ENCODE peak calls at places on chromosomes 6 and 20, in four cellular contexts. One of them, this sample, is unnamed.
A peak's percentile ranks its signal among the peaks of the same experiment; 100 is the strongest.

GRCh38 chr20:2873747-2874041 is 413 bp downstream of the PTPRA start:
- DNase-seq in SK-N-SH: peak; percentile 88
- DNase-seq in esophagus muscularis mucosa: no peak
- DNase-seq in choroid plexus epithelial cell: peak; percentile 17
- DNase-seq in this sample: peak; percentile 46

GRCh38 chr6:29847871-29848630 is 20.4 kb downstream of the HLA-G start:
- DNase-seq in SK-N-SH: peak; percentile 76
- DNase-seq in esophagus muscularis mucosa: no peak
- DNase-seq in choroid plexus epithelial cell: peak; percentile 75
- DNase-seq in this sample: peak; percentile 69

GRCh38 chr6:118377711-118378414 is 170.2 kb upstream of the PLN start:
- DNase-seq in SK-N-SH: no peak
- DNase-seq in esophagus muscularis mucosa: no peak
- DNase-seq in choroid plexus epithelial cell: no peak
- DNase-seq in this sample: no peak

GRCh38 chr20:46406986-46407670 is 713 bp upstream of the ELMO2 start:
- DNase-seq in SK-N-SH: peak; percentile 23
- DNase-seq in esophagus muscularis mucosa: peak; percentile 93
- DNase-seq in choroid plexus epithelial cell: no peak
- DNase-seq in this sample: peak; percentile 60

GRCh38 chr6:50030777-50031562 is 9.2 kb upstream of the DEFB110 start:
- DNase-seq in SK-N-SH: peak; percentile 34
- DNase-seq in esophagus muscularis mucosa: no peak
- DNase-seq in choroid plexus epithelial cell: no peak
- DNase-seq in this sample: no peak

GRCh38 chr6:10460096-10460495 is 45.2 kb upstream of the TFAP2A start:
- DNase-seq in SK-N-SH: no peak
- DNase-seq in esophagus muscularis mucosa: no peak
- DNase-seq in choroid plexus epithelial cell: no peak
- DNase-seq in this sample: no peak

GRCh38 chr20:51318058-51318960 is 224.2 kb downstream of the NFATC2 start:
- DNase-seq in SK-N-SH: peak; percentile 78
- DNase-seq in esophagus muscularis mucosa: no peak
- DNase-seq in choroid plexus epithelial cell: peak; percentile 52
- DNase-seq in this sample: no peak

GRCh38 chr20:15763344-15763743 is 809.9 kb downstream of the KIF16B start:
- DNase-seq in SK-N-SH: no peak
- DNase-seq in esophagus muscularis mucosa: no peak
- DNase-seq in choroid plexus epithelial cell: peak; percentile 11
- DNase-seq in this sample: no peak

GRCh38 chr20:59248031-59248684 is 52.3 kb upstream of the EDN3 start:
- DNase-seq in SK-N-SH: no peak
- DNase-seq in esophagus muscularis mucosa: no peak
- DNase-seq in choroid plexus epithelial cell: no peak
- DNase-seq in this sample: no peak

GRCh38 chr20:17557675-17558006 is 12.2 kb upstream of the DSTN start:
- DNase-seq in SK-N-SH: no peak
- DNase-seq in esophagus muscularis mucosa: no peak
- DNase-seq in choroid plexus epithelial cell: peak; percentile 85
- DNase-seq in this sample: peak; percentile 59

GRCh38 chr6:159852877-159853276 is 37.9 kb upstream of the MAS1 start:
- DNase-seq in SK-N-SH: no peak
- DNase-seq in esophagus muscularis mucosa: peak; percentile 62
- DNase-seq in choroid plexus epithelial cell: no peak
- DNase-seq in this sample: no peak

GRCh38 chr6:134115715-134116074 is 63.3 kb upstream of the SLC2A12 start:
- DNase-seq in SK-N-SH: peak; percentile 22
- DNase-seq in esophagus muscularis mucosa: no peak
- DNase-seq in choroid plexus epithelial cell: no peak
- DNase-seq in this sample: no peak
- H3K4me3 ChIP-seq in SK-N-SH: no peak overlapping the region
- H3K4me3 ChIP-seq in esophagus muscularis mucosa: no peak overlapping the region
- H3K4me3 ChIP-seq in choroid plexus epithelial cell: no peak overlapping the region
- H3K4me3 ChIP-seq in this sample: no peak overlapping the region

GRCh38 chr6:2858678-2859324 is 17.1 kb upstream of the SERPINB1 start:
- DNase-seq in SK-N-SH: no peak
- DNase-seq in esophagus muscularis mucosa: peak; percentile 86
- DNase-seq in choroid plexus epithelial cell: peak; percentile 48
- DNase-seq in this sample: no peak

GRCh38 chr6:2855061-2855519 is 13.4 kb upstream of the SERPINB1 start:
- DNase-seq in SK-N-SH: no peak
- DNase-seq in esophagus muscularis mucosa: no peak
- DNase-seq in choroid plexus epithelial cell: peak; percentile 68
- DNase-seq in this sample: no peak

GRCh38 chr6:2859325-2859700 is 17.6 kb upstream of the SERPINB1 start:
- DNase-seq in SK-N-SH: no peak
- DNase-seq in esophagus muscularis mucosa: no peak
- DNase-seq in choroid plexus epithelial cell: no peak
- DNase-seq in this sample: no peak

GRCh38 chr6:2857185-2857579 is 15.5 kb upstream of the SERPINB1 start:
- DNase-seq in SK-N-SH: no peak
- DNase-seq in esophagus muscularis mucosa: peak; percentile 86
- DNase-seq in choroid plexus epithelial cell: no peak
- DNase-seq in this sample: no peak

DNA sequence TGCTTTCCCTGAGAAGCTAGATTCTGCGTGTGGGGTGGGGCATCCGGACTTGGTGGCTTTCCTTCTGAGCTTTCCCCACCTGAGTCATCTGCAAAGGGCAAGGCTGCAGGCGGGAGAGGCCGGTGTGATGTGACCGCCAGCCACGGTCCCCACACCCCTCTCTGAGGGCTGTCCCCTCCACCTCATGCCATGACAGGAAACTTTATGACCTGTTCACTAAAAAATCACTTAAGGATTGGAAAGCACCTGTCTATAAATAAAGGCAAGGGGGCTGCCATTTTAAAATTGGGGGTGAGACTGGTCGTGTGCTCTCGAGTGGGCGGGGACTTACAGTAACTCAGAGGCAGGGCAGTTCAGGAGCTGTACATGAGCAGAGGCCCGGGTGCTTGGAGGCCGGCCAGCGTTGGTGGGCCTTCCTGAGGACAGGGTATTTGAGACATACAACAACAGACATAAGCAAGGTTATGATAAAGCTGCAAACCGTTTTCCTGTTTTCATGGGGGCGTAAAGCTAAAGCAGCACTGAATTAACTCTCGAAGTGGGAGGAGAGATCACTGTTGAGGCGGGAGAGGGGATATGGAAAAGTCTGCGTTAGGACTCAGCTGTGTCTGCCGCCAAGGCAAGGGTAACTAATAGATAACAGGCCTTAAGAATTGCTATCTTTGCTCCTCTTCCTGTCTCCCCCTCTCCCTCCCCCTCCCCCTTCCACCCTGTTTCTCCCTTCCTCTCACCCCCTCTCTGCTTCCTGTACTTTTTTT is 16.1 kb upstream of the SERPINB1 start:
- DNase-seq in SK-N-SH: peak; percentile 70
- DNase-seq in esophagus muscularis mucosa: peak; percentile 90
- DNase-seq in choroid plexus epithelial cell: peak; percentile 92
- DNase-seq in this sample: no peak
- H3K4me3 ChIP-seq in SK-N-SH: no peak overlapping the region
- H3K4me3 ChIP-seq in esophagus muscularis mucosa: no peak overlapping the region
- H3K4me3 ChIP-seq in choroid plexus epithelial cell: no peak overlapping the region
- H3K4me3 ChIP-seq in this sample: no peak overlapping the region

GRCh38 chr6:146545608-146546007 is 2.0 kb downstream of the RAB32 start:
- DNase-seq in SK-N-SH: no peak
- DNase-seq in esophagus muscularis mucosa: no peak
- DNase-seq in choroid plexus epithelial cell: peak; percentile 83
- DNase-seq in this sample: no peak
- H3K4me3 ChIP-seq in SK-N-SH: peak overlapping the region; percentile 81
- H3K4me3 ChIP-seq in esophagus muscularis mucosa: peak overlapping the region; percentile 86
- H3K4me3 ChIP-seq in choroid plexus epithelial cell: peak overlapping the region; percentile 88
- H3K4me3 ChIP-seq in this sample: peak overlapping the region; percentile 67

DNA sequence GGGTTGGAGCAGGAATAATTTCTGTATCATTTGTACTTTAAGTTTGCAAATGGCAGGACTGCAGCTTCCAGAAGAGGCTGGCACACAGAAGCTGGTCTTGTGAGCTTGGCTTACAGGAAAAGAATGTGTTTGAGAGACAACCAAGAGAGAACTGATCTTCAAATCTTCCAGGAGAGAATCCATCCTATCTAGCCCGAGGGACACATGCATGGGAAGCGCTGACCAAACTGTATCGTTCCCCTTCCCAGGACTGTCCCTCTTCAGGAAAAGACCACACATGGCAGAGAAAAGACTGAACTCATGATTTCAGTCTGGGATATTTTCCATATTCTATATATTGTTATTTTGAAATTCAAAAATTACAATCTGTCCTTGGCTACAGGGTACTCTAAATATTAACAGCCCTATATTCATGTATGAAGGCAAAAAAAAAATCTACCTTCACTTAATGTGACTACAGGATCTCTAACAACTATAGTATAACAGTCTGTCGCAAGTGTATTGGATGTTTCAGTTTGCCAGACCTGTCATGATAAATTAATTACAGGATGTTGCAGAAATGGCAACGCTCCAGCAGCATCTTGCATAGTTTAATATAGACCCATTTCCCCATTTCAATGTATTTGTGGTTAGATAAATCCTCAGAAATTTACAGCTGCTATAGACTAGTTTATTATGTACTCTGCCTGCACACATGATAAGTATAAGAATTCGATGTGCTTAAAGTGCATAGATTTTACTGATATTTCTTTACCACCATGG is 99.4 kb downstream of the MYB start:
- DNase-seq in SK-N-SH: peak; percentile 27
- DNase-seq in esophagus muscularis mucosa: no peak
- DNase-seq in choroid plexus epithelial cell: no peak
- DNase-seq in this sample: no peak
- H3K4me3 ChIP-seq in SK-N-SH: no peak overlapping the region
- H3K4me3 ChIP-seq in esophagus muscularis mucosa: no peak overlapping the region
- H3K4me3 ChIP-seq in choroid plexus epithelial cell: no peak overlapping the region
- H3K4me3 ChIP-seq in this sample: no peak overlapping the region

GRCh38 chr6:20302702-20303251 is 90.5 kb upstream of the MBOAT1 start:
- DNase-seq in SK-N-SH: no peak
- DNase-seq in esophagus muscularis mucosa: peak; percentile 42
- DNase-seq in choroid plexus epithelial cell: peak; percentile 17
- DNase-seq in this sample: no peak

GRCh38 chr6:20306491-20306890 is 94.2 kb upstream of the MBOAT1 start:
- DNase-seq in SK-N-SH: no peak
- DNase-seq in esophagus muscularis mucosa: no peak
- DNase-seq in choroid plexus epithelial cell: no peak
- DNase-seq in this sample: no peak

GRCh38 chr6:20301256-20301655 is 89.0 kb upstream of the MBOAT1 start:
- DNase-seq in SK-N-SH: no peak
- DNase-seq in esophagus muscularis mucosa: no peak
- DNase-seq in choroid plexus epithelial cell: no peak
- DNase-seq in this sample: no peak

GRCh38 chr6:20302168-20302567 is 89.9 kb upstream of the MBOAT1 start:
- DNase-seq in SK-N-SH: no peak
- DNase-seq in esophagus muscularis mucosa: peak; percentile 60
- DNase-seq in choroid plexus epithelial cell: no peak
- DNase-seq in this sample: no peak
- H3K4me3 ChIP-seq in SK-N-SH: no peak overlapping the region
- H3K4me3 ChIP-seq in esophagus muscularis mucosa: no peak overlapping the region
- H3K4me3 ChIP-seq in choroid plexus epithelial cell: no peak overlapping the region
- H3K4me3 ChIP-seq in this sample: no peak overlapping the region

GRCh38 chr20:63554361-63555278 is 661 bp downstream of the FNDC11 start:
- DNase-seq in SK-N-SH: no peak
- DNase-seq in esophagus muscularis mucosa: no peak
- DNase-seq in choroid plexus epithelial cell: no peak
- DNase-seq in this sample: no peak

GRCh38 chr20:63551068-63551467 is 2.9 kb upstream of the FNDC11 start:
- DNase-seq in SK-N-SH: no peak
- DNase-seq in esophagus muscularis mucosa: no peak
- DNase-seq in choroid plexus epithelial cell: no peak
- DNase-seq in this sample: no peak

GRCh38 chr20:63552481-63553249 is 1.3 kb upstream of the FNDC11 start:
- DNase-seq in SK-N-SH: no peak
- DNase-seq in esophagus muscularis mucosa: no peak
- DNase-seq in choroid plexus epithelial cell: no peak
- DNase-seq in this sample: no peak

GRCh38 chr20:63553933-63554290 is at the start of gene FNDC11:
- DNase-seq in SK-N-SH: peak; percentile 88
- DNase-seq in esophagus muscularis mucosa: no peak
- DNase-seq in choroid plexus epithelial cell: no peak
- DNase-seq in this sample: peak; percentile 42

DNA sequence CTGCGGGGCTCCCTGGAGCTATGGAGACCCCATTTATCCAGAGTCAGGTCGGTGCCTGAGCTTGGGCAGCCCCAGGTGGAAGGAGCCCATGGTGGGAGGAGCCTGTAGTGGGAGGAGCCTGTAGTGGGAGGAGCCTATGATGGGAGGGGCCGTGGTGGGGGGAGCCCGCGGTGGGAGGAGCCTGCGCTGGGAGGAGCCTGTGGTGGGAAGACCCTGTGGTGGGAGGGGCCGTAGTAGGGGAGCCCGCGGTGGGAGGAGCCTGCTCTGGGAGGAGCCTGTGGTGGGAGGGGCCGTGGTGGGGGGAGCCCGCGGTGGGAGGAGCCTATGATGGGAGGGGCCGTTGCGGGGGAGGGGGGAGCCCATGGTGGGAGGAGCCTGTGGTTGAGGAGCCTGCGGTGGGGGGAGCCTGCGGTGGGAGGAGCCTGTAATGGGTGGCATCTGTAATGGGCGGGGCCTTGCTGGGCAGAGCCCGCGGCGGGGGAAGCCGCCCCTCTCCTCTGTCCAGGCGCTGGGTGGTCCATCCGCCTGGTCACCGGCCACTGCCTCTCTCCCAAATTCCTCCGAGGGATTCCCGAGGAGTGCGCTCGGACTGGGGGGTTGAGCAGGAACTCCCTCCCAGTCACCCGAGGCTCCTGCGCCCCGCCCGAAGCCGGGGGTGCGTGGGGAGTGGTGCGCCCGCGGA is 567 bp upstream of the FNDC11 start:
- DNase-seq in SK-N-SH: peak; percentile 98
- DNase-seq in esophagus muscularis mucosa: peak; percentile 96
- DNase-seq in choroid plexus epithelial cell: peak; percentile 85
- DNase-seq in this sample: peak; percentile 84
- H3K4me3 ChIP-seq in SK-N-SH: peak overlapping the region; percentile 85
- H3K4me3 ChIP-seq in esophagus muscularis mucosa: peak overlapping the region; percentile 57
- H3K4me3 ChIP-seq in choroid plexus epithelial cell: peak overlapping the region; percentile 56
- H3K4me3 ChIP-seq in this sample: peak overlapping the region; percentile 36